ENCODE peak calls at places on chromosomes 7 and 10, in four cellular contexts. P is HCT116, Z is K562, V is HepG2. A is an unnamed sample.

GRCh38 chr7:20218261-20218660 is 1.1 kb upstream of the MACC1 start:
- DNase-seq in P (no peak), Z (peak; percentile 20), V (peak; percentile 19), A (no peak)

GRCh38 chr10:69911571-69912528 is 110.1 kb downstream of the COL13A1 start:
- DNase-seq in P (no peak), Z (no peak), V (no peak), A (no peak)

GRCh38 chr10:128042131-128042610 is 84.1 kb downstream of the MKI67 start:
- DNase-seq in V (no peak), Z (no peak), P (no peak), A (no peak)

GRCh38 chr7:129768614-129769399 is 157.3 kb downstream of the NRF1 start:
- DNase-seq in Z (peak; percentile 96), V (no peak), P (no peak), A (no peak)

GRCh38 chr7:127629268-127629854 is 11.4 kb upstream of the PAX4 start:
- DNase-seq in Z (peak; percentile 66), V (peak; percentile 33), P (peak; percentile 50), A (no peak)

GRCh38 chr7:100247152-100247757 is 27.5 kb downstream of the PVRIG start:
- DNase-seq in P (peak; percentile 70), Z (peak; percentile 77), V (peak; percentile 90), A (peak; percentile 32)

GRCh38 chr7:149772236-149772820 is 1.1 kb downstream of the ZNF467 start:
- DNase-seq in P (no peak), Z (peak; percentile 41), V (no peak), A (no peak)

GRCh38 chr7:82389847-82390246 is 53.7 kb downstream of the CACNA2D1 start:
- DNase-seq in P (no peak), Z (no peak), V (no peak), A (no peak)

GRCh38 chr7:74058486-74058885 is 25.1 kb upstream of the LIMK1 start:
- DNase-seq in Z (no peak), P (no peak), V (no peak), A (no peak)
- TF ChIP-seq POLR2AphosphoS5 in Z (no peak), P (no peak), V (no peak), A (no peak)

GRCh38 chr7:999149-999883 is 16.3 kb downstream of the CYP2W1 start:
- DNase-seq in P (no peak), V (no peak), Z (no peak), A (no peak)

GRCh38 chr7:995571-995970 is 12.6 kb downstream of the CYP2W1 start:
- DNase-seq in Z (no peak), P (no peak), V (no peak), A (no peak)

GRCh38 chr7:999921-1000593 is 17.1 kb downstream of the CYP2W1 start:
- DNase-seq in P (no peak), Z (no peak), V (no peak), A (no peak)

GRCh38 chr7:996089-996872 is 13.3 kb downstream of the CYP2W1 start:
- DNase-seq in P (no peak), V (no peak), Z (no peak), A (no peak)

GRCh38 chr7:997404-998395 is 14.7 kb downstream of the CYP2W1 start:
- DNase-seq in V (no peak), P (no peak), Z (peak; percentile 28), A (no peak)
- TF ChIP-seq TCF7L2 in V (no peak), P (no peak), Z (no peak), A (no peak)

GRCh38 chr7:9874182-9874581 is 1099.5 kb upstream of the PHF14 start:
- DNase-seq in Z (no peak), V (no peak), P (no peak), A (no peak)
- TF ChIP-seq REST in Z (no peak), V (no peak), P (no peak), A (no peak)

GRCh38 chr7:141563956-141564623 is 12.9 kb downstream of the AGK start:
- DNase-seq in Z (peak; percentile 51), V (no peak), P (no peak), A (no peak)

GRCh38 chr7:141562972-141563371 is 11.8 kb downstream of the AGK start:
- DNase-seq in V (no peak), Z (no peak), P (no peak), A (no peak)

GRCh38 chr7:141571059-141571458 is 19.8 kb downstream of the AGK start:
- DNase-seq in Z (no peak), P (no peak), V (no peak), A (no peak)

GRCh38 chr7:141568227-141568626 is 17.0 kb downstream of the AGK start:
- DNase-seq in V (no peak), P (no peak), Z (no peak), A (no peak)

GRCh38 chr7:141567465-141567864 is 16.3 kb downstream of the AGK start:
- DNase-seq in P (no peak), V (no peak), Z (no peak), A (no peak)
- TF ChIP-seq POLR2AphosphoS5 in P (no peak), V (no peak), Z (no peak), A (no peak)

GRCh38 chr7:6536899-6537298 is 14.4 kb downstream of the GRID2IP start:
- DNase-seq in P (no peak), Z (no peak), V (no peak), A (no peak)
- TF ChIP-seq TCF7L2 in P (no peak), Z (no peak), V (no peak), A (no peak)